ENCODE peak calls at places on chromosomes 3 and 15, in seven cellular contexts. P is effector CD4-positive, alpha-beta T cell; Z is RCC 7860; R is AG04450; J is fibroblast of mammary gland; U is iris pigment epithelial cell; B is HT1080. L is an unnamed sample.

GRCh38 chr3:134260984-134261383 is 10.3 kb upstream of the RYK start:
- DNase-seq in U (no peak), Z (no peak), P (no peak), J (no peak), R (no peak), B (no peak), L (no peak)

GRCh38 chr3:4825572-4826236 is 153.5 kb upstream of the BHLHE40 start:
- DNase-seq in Z (peak), B (no peak), P (peak), J (no peak), U (no peak), R (no peak), L (no peak)

GRCh38 chr3:4587838-4588105 is 94.6 kb downstream of the ITPR1 start:
- DNase-seq in R (no peak), Z (no peak), P (no peak), B (no peak), J (no peak), U (no peak), L (no peak)

GRCh38 chr3:11224010-11224409 is 48.2 kb upstream of the ATG7 start:
- DNase-seq in R (no peak), U (no peak), J (no peak), Z (no peak), B (no peak), P (no peak), L (no peak)

GRCh38 chr15:75234191-75234810 is 23.8 kb upstream of the GOLGA6C start:
- DNase-seq in R (no peak), B (no peak), P (no peak), U (no peak), J (no peak), Z (no peak), L (no peak)

GRCh38 chr3:174342941-174343431 is 516.1 kb upstream of the NAALADL2 start:
- DNase-seq in B (no peak), Z (no peak), R (no peak), U (no peak), J (peak), P (no peak), L (no peak)

GRCh38 chr3:136957751-136958288 is at the start of gene IL20RB:
- DNase-seq in U (peak), R (no peak), B (peak), P (no peak), Z (no peak), J (peak), L (no peak)

GRCh38 chr3:146577662-146578061 is 27.5 kb downstream of the PLSCR5 start:
- DNase-seq in J (peak), Z (peak), U (peak), P (peak), R (peak), B (peak), L (no peak)

GRCh38 chr15:66765478-66766281 is 63.6 kb downstream of the SMAD6 start:
- DNase-seq in U (no peak), R (no peak), J (no peak), Z (peak), P (no peak), B (peak), L (no peak)